ENCODE peak calls at places on chromosomes 16 and 17, in four cellular contexts. J is AG08396, I is T-helper 17 cell, M is A549. Z is an unnamed sample.

GRCh38 chr16:88050952-88051660 is 99.9 kb downstream of the BANP start:
- DNase-seq in I (no peak), M (no peak), J (no peak), Z (no peak)

GRCh38 chr16:49269231-49269630 is 12.4 kb downstream of the CBLN1 start:
- DNase-seq in J (no peak), M (no peak), I (no peak), Z (no peak)

GRCh38 chr16:88685156-88686061 is 898 bp downstream of the SNAI3 start:
- DNase-seq in M (peak; percentile 37), J (peak; percentile 89), I (no peak), Z (peak; percentile 66)

GRCh38 chr16:65500919-65501318 is 379.1 kb upstream of the CDH11 start:
- DNase-seq in M (no peak), J (no peak), I (no peak), Z (no peak)

GRCh38 chr17:28331891-28332420 is 3.3 kb downstream of the IFT20 start:
- DNase-seq in I (no peak), M (no peak), J (no peak), Z (no peak)

GRCh38 chr17:30597776-30598288 is 120.6 kb downstream of the GOSR1 start:
- DNase-seq in J (no peak), I (no peak), M (no peak), Z (no peak)

GRCh38 chr17:2909164-2909852 is 113.1 kb downstream of the RAP1GAP2 start:
- DNase-seq in I (no peak), M (no peak), J (no peak), Z (no peak)

GRCh38 chr17:81867952-81868673 is 3.0 kb downstream of the ARHGDIA start:
- DNase-seq in M (peak; percentile 73), J (no peak), I (no peak), Z (no peak)

GRCh38 chr17:80432961-80433550 is 18.1 kb downstream of the ENDOV start:
- DNase-seq in M (no peak), I (no peak), J (no peak), Z (no peak)

GRCh38 chr17:4605826-4606225 is 21.5 kb downstream of the SMTNL2 start:
- DNase-seq in J (peak; percentile 26), M (no peak), I (no peak), Z (no peak)

GRCh38 chr16:718389-718788 is 2.6 kb upstream of the ANTKMT start:
- DNase-seq in I (no peak), M (no peak), J (no peak), Z (no peak)

GRCh38 chr16:27840311-27841060 is 223.0 kb downstream of the GSG1L start:
- DNase-seq in I (no peak), J (no peak), M (no peak), Z (no peak)

GRCh38 chr17:35708149-35708548 is 23.3 kb upstream of the RASL10B start:
- DNase-seq in I (no peak), J (no peak), M (no peak), Z (no peak)

GRCh38 chr16:10256855-10257641 is 74.8 kb upstream of the GRIN2A start:
- DNase-seq in I (peak; percentile 28), M (peak; percentile 38), J (peak; percentile 70), Z (peak; percentile 33)

GRCh38 chr16:71358464-71359031 is at the start of gene CALB2:
- DNase-seq in I (peak; percentile 63), M (peak; percentile 46), J (peak; percentile 91), Z (peak; percentile 63)

GRCh38 chr16:81708459-81709368 is 70.4 kb upstream of the PLCG2 start:
- DNase-seq in I (no peak), M (peak; percentile 50), J (no peak), Z (no peak)

GRCh38 chr16:56294599-56294998 is 103.3 kb downstream of the GNAO1 start:
- DNase-seq in I (no peak), J (peak; percentile 67), M (no peak), Z (no peak)

GRCh38 chr16:54867302-54867832 is 63.3 kb upstream of the IRX5 start:
- DNase-seq in M (no peak), J (no peak), I (no peak), Z (no peak)

GRCh38 chr16:4411684-4412083 is 4.7 kb downstream of the CORO7 start:
- DNase-seq in I (no peak), J (peak; percentile 7), M (no peak), Z (no peak)

GRCh38 chr16:66979011-66979717 is 9.2 kb upstream of the CES4A start:
- DNase-seq in J (no peak), I (no peak), M (no peak), Z (no peak)

GRCh38 chr17:42312035-42312284 is 23.7 kb downstream of the STAT5A start:
- DNase-seq in J (no peak), M (no peak), I (no peak), Z (no peak)

GRCh38 chr17:63911657-63912100 is 621 bp upstream of the CSHL1 start:
- DNase-seq in J (peak; percentile 57), M (peak; percentile 41), I (peak; percentile 36), Z (peak; percentile 68)

GRCh38 chr16:10871157-10871991 is 5.6 kb upstream of the CIITA start:
- DNase-seq in J (peak; percentile 82), I (no peak), M (no peak), Z (peak; percentile 74)

GRCh38 chr16:6446370-6446769 is 886.3 kb upstream of the RBFOX1 start:
- DNase-seq in I (no peak), M (no peak), J (no peak), Z (no peak)

GRCh38 chr16:72380283-72380682 is 208.3 kb upstream of the PMFBP1 start:
- DNase-seq in J (no peak), M (no peak), I (no peak), Z (no peak)

GRCh38 chr17:17384291-17384615 is 81.1 kb downstream of the NT5M start:
- DNase-seq in I (no peak), M (no peak), J (no peak), Z (no peak)

GRCh38 chr17:82924812-82925211 is 85.0 kb upstream of the ZNF750 start:
- DNase-seq in M (no peak), J (no peak), I (no peak), Z (no peak)

GRCh38 chr16:62363451-62363850 is 327.2 kb upstream of the CDH8 start:
- DNase-seq in M (no peak), J (no peak), I (no peak), Z (no peak)

GRCh38 chr17:41734139-41734948 is at the start of gene HAP1:
- DNase-seq in J (peak; percentile 58), I (no peak), M (peak; percentile 76), Z (no peak)

GRCh38 chr16:57253410-57253927 is 8.4 kb downstream of the ARL2BP start:
- DNase-seq in M (no peak), J (no peak), I (no peak), Z (no peak)

GRCh38 chr17:18966831-18967624 is 15.1 kb downstream of the SLC5A10 start:
- DNase-seq in I (peak; percentile 9), J (peak; percentile 50), M (no peak), Z (no peak)

GRCh38 chr16:15949210-15950166 is at the start of gene ABCC1:
- DNase-seq in I (peak; percentile 64), J (peak; percentile 87), M (peak; percentile 65), Z (peak; percentile 46)

GRCh38 chr16:77540656-77541055 is 105.8 kb upstream of the ADAMTS18 start:
- DNase-seq in I (no peak), J (peak; percentile 9), M (no peak), Z (no peak)

GRCh38 chr17:7307686-7308624 is 527 bp downstream of the EIF5A start:
- DNase-seq in I (peak; percentile 56), J (peak; percentile 68), M (peak; percentile 52), Z (peak; percentile 56)

GRCh38 chr17:61159415-61159814 is 240.2 kb upstream of the TBX2 start:
- DNase-seq in M (peak; percentile 17), J (no peak), I (no peak), Z (no peak)

GRCh38 chr17:76124582-76125390 is 16.3 kb downstream of the FOXJ1 start:
- DNase-seq in J (peak; percentile 2), M (peak; percentile 66), I (no peak), Z (no peak)

GRCh38 chr17:31678431-31678830 is 180.6 kb downstream of the COPRS start:
- DNase-seq in J (peak; percentile 40), M (no peak), I (no peak), Z (no peak)

Z was measured in activated CD4-positive, alpha-beta T cell treated with anti-CD3 and anti-CD28 coated beads, Interleukin-2, amount 10 ng/mL, durations not matched to agents 7 days and 5 days.